ENCODE peak calls at places on chromosome 18, in ten cellular contexts. E is OCI-LY7, P is PC-9, O is neural progenitor cell, N is mammary epithelial cell, I is endothelial cell of umbilical vein, B is DND-41, F is hepatocyte, S is SK-N-SH, A is H9. X is an unnamed sample.

GRCh38 chr18:75429975-75430374 is 2.5 kb upstream of the SMIM21 start:
- DNase-seq in E (no peak), A (no peak), I (no peak), F (no peak), N (no peak), B (no peak), P (no peak), S (no peak), O (no peak), X (no peak)

GRCh38 chr18:57925706-57926105 is 118.3 kb upstream of the NEDD4L start:
- DNase-seq in F (no peak), S (no peak), P (no peak), N (peak; percentile 74), O (no peak), I (peak; percentile 24), E (no peak), B (no peak), A (no peak), X (peak; percentile 63)

GRCh38 chr18:75213610-75214009 is 3.0 kb downstream of the TSHZ1 start:
- DNase-seq in S (no peak), I (peak; percentile 96), B (no peak), N (no peak), P (no peak), A (no peak), F (no peak), E (no peak), O (no peak), X (peak; percentile 46)

GRCh38 chr18:69588301-69588700 is 187.6 kb downstream of the DOK6 start:
- DNase-seq in N (no peak), I (no peak), O (no peak), F (no peak), P (no peak), B (no peak), A (no peak), S (no peak), E (no peak), X (peak; percentile 15)

GRCh38 chr18:36392163-36392887 is 94.8 kb downstream of the FHOD3 start:
- DNase-seq in I (no peak), N (no peak), E (no peak), F (no peak), A (no peak), B (no peak), O (no peak), P (no peak), S (peak; percentile 46), X (no peak)

GRCh38 chr18:58831610-58832009 is 33.1 kb upstream of the ZNF532 start:
- DNase-seq in F (no peak), A (no peak), B (no peak), I (no peak), E (no peak), N (peak; percentile 61), P (no peak), S (no peak), O (no peak), X (peak; percentile 31)

GRCh38 chr18:74994502-74995403 is 214.2 kb downstream of the PTGR3 start:
- DNase-seq in O (no peak), I (peak; percentile 75), A (no peak), B (no peak), S (no peak), N (peak; percentile 6), F (no peak), E (no peak), P (peak; percentile 13), X (no peak)

GRCh38 chr18:11951390-11951851 is 29.9 kb upstream of the IMPA2 start:
- DNase-seq in N (no peak), I (no peak), P (no peak), S (no peak), A (peak; percentile 52), E (no peak), F (peak; percentile 30), O (peak; percentile 21), B (no peak), X (no peak)

GRCh38 chr18:61635901-61636528 is 256.8 kb downstream of the RNF152 start:
- DNase-seq in S (peak; percentile 66), F (peak; percentile 75), A (peak; percentile 64), B (peak; percentile 57), N (peak; percentile 45), P (peak; percentile 23), E (peak; percentile 31), I (peak; percentile 76), O (peak; percentile 85), X (peak; percentile 61)

GRCh38 chr18:62777814-62778213 is 62.5 kb downstream of the PHLPP1 start:
- DNase-seq in E (no peak), I (no peak), P (no peak), F (no peak), S (no peak), O (no peak), A (no peak), B (no peak), N (no peak), X (no peak)

GRCh38 chr18:64119916-64120315 is 29.0 kb downstream of the LINC00305 start:
- DNase-seq in P (no peak), A (no peak), S (no peak), O (no peak), N (no peak), E (peak; percentile 3), I (peak; percentile 1), B (no peak), F (no peak), X (peak; percentile 29)

GRCh38 chr18:80109676-80110078 is 615 bp downstream of the ADNP2 start:
- DNase-seq in E (peak; percentile 20), A (peak; percentile 67), I (peak; percentile 51), F (peak; percentile 64), O (peak; percentile 75), B (no peak), S (peak; percentile 87), N (peak; percentile 50), P (no peak), X (peak; percentile 25)

GRCh38 chr18:63071566-63072175 is 247.9 kb downstream of the BCL2 start:
- DNase-seq in I (no peak), E (no peak), S (no peak), O (no peak), B (no peak), A (no peak), N (no peak), P (peak; percentile 11), F (no peak), X (peak; percentile 27)

DNA sequence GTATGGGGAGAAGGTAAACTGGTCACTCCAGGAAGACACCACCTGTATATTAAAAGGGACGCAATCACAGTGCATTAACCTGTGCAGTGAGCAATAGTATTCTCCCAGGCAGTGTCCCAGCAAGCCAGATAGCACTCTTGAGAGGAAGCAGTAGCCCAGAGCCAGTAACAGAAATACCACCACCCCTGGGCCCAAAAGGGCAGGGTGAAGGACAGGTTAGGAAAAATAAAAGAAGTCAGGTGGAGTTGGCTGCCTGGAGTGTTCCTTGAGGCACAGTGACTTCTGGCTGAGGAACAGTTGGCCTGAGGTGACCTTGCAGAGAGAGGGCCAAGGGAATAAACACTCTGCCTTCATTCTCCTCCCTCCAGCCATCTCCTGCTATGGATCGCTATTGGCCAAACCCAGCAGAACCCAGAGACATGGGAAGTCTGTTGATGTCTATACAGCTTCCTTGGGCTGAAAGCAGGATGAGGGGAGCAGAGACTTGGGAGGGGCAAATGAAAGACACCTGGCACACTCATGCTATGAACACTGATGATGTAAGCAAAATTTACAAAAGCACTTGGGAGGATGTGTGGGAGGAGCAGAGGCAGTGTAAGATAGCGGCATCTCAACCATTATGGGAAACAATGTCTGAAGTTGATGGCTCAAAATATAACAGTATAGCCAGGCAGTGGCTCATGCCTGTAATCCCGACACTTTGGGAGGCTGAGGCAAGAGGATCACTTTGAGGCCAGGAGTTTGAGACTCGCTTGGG is 7.5 kb downstream of the C18orf32 start:
- DNase-seq in F (no peak), B (no peak), P (no peak), S (no peak), I (no peak), A (no peak), O (no peak), N (no peak), E (no peak), X (no peak)
- H3K4me1 ChIP-seq in F (no peaks in the 10 kb centered on the region), B (peaks cover 3% of the 10 kb centered on the region), P (peaks cover 13% of the 10 kb centered on the region), S (peaks cover 9% of the 10 kb centered on the region), I (peaks cover 15% of the 10 kb centered on the region), A (no peaks in the 10 kb centered on the region), O (no peaks in the 10 kb centered on the region), N (peaks cover 8% of the 10 kb centered on the region), E (no peaks in the 10 kb centered on the region), X (no peaks in the 10 kb centered on the region)

GRCh38 chr18:23711421-23711820 is 22.2 kb downstream of the LAMA3 start:
- DNase-seq in I (no peak), B (no peak), A (no peak), E (no peak), F (no peak), O (no peak), N (no peak), S (no peak), P (no peak), X (no peak)
- H3K4me2 ChIP-seq in I (no peak overlapping the region), B (no peak overlapping the region), A (no peak overlapping the region), E (no peak overlapping the region), F (peak overlapping the region; percentile 45), O (no peak overlapping the region), N (no peak overlapping the region), S (no peak overlapping the region), P (no peak overlapping the region), X (peak overlapping the region; percentile 28)

DNA sequence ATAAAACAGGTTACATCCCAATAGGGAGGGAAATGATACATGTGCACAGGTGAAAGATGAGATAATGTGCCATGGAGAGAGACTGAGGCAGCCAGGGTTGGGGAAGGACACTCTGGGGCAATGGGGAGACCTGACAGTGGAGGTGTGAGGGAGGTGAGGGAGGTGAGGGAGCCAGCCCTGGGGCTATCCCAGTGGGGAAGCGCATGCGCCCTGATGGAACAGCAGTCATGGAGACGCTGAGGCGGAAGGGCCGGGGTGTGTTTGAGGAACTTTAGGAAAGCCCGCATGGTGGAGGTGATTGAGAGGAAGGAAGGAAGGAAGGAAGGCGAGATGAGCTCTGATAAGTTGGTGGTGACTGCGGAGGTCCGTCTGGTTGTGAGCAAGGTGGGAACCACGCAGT is 66.5 kb downstream of the CABLES1 start:
- DNase-seq in E (no peak), F (no peak), B (no peak), S (no peak), A (no peak), O (no peak), N (no peak), I (no peak), P (no peak), X (no peak)
- TF ChIP-seq CTCF in E (no peak), F (no peak), B (no peak), S (no peak), A (no peak), O (no peak), N (no peak), I (no peak), P (no peak), X (no peak)

GRCh38 chr18:76487782-76488181 is 7.3 kb downstream of the ZNF516 start:
- DNase-seq in O (peak; percentile 61), A (peak; percentile 69), S (peak; percentile 52), I (no peak), N (no peak), E (no peak), P (no peak), B (no peak), F (no peak), X (no peak)
- H3K4me1 ChIP-seq in O (peaks cover 62% of the 10 kb centered on the region), A (peaks cover 16% of the 10 kb centered on the region), S (peaks cover 15% of the 10 kb centered on the region), I (peaks cover 13% of the 10 kb centered on the region), N (peaks cover 15% of the 10 kb centered on the region), E (peaks cover 57% of the 10 kb centered on the region), P (peaks cover 14% of the 10 kb centered on the region), B (no peaks in the 10 kb centered on the region), F (peaks cover 46% of the 10 kb centered on the region), X (no peaks in the 10 kb centered on the region)